ENCODE peak calls at places on chromosome 20, in nine cellular contexts. P, J, M, K, S, T, W, H and V are unnamed samples.

GRCh38 chr20:31747640-31748039 is 8.6 kb downstream of the TPX2 start:
- DNase-seq in P (no peak), J (no peak), M (no peak), K (peak; percentile 8), S (no peak), T (peak; percentile 50), W (peak; percentile 82), H (no peak), V (no peak)

GRCh38 chr20:11429168-11429567 is 488.5 kb upstream of the BTBD3 start:
- DNase-seq in P (no peak), J (no peak), M (no peak), K (no peak), S (no peak), T (no peak), W (no peak), H (no peak), V (peak; percentile 17)

GRCh38 chr20:18224968-18225568 is 63.3 kb upstream of the ZNF133 start:
- DNase-seq in P (no peak), J (peak; percentile 9), M (peak; percentile 71), K (peak; percentile 20), S (no peak), T (peak; percentile 63), W (peak; percentile 48), H (no peak), V (peak; percentile 91)

GRCh38 chr20:45857836-45858250 is 429 bp downstream of the ZSWIM3 start:
- DNase-seq in P (no peak), J (no peak), M (peak; percentile 65), K (no peak), S (no peak), T (peak; percentile 39), W (no peak), H (no peak), V (no peak)

GRCh38 chr20:42740191-42740870 is 449.4 kb downstream of the PTPRT start:
- DNase-seq in P (no peak), J (no peak), M (no peak), K (peak; percentile 22), S (no peak), T (no peak), W (no peak), H (no peak), V (no peak)

GRCh38 chr20:46634528-46634927 is 16.7 kb downstream of the SLC13A3 start:
- DNase-seq in P (no peak), J (peak; percentile 77), M (no peak), K (no peak), S (no peak), T (no peak), W (no peak), H (no peak), V (no peak)

GRCh38 chr20:6877633-6878032 is 110.1 kb downstream of the BMP2 start:
- DNase-seq in P (no peak), J (no peak), M (no peak), K (no peak), S (no peak), T (no peak), W (no peak), H (no peak), V (no peak)

GRCh38 chr20:36827541-36828279 is 48.2 kb upstream of the TLDC2 start:
- DNase-seq in P (no peak), J (no peak), M (no peak), K (peak; percentile 50), S (no peak), T (no peak), W (peak; percentile 38), H (no peak), V (no peak)

GRCh38 chr20:5652626-5653573 is 97.3 kb upstream of the SHLD1 start:
- DNase-seq in P (no peak), J (no peak), M (peak; percentile 83), K (no peak), S (no peak), T (peak; percentile 84), W (peak; percentile 20), H (no peak), V (peak; percentile 88)

GRCh38 chr20:48912065-48912464 is 9.4 kb upstream of the ARFGEF2 start:
- DNase-seq in P (no peak), J (no peak), M (no peak), K (no peak), S (no peak), T (no peak), W (no peak), H (peak; percentile 81), V (no peak)
- TF ChIP-seq CTCF in P (no peak), J (no peak), M (no peak), K (no peak), S (no peak), T (no peak), W (no peak), H (no peak), V (no peak)

DNA sequence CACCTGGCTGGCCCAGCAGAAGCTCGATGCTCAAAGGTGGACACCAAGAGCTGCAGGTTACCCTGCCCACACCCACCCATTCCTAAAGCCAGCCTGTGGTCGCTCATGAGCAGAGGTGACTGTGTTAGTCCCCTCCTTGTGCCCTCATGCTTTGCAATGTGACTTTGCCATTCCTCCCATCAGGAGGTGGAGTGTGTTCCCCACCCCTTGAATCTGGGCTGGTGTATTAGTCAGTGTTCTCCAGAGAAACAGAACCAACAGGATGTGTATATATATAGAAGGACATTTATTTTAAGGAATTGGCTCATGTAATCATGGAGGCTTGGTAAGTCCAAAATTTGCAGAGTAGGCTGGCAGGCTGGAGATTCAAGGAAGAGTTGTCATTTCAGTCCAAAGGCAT is 54.4 kb upstream of the RNF24 start:
- DNase-seq in P (no peak), J (no peak), M (no peak), K (no peak), S (no peak), T (no peak), W (peak; percentile 37), H (peak; percentile 30), V (peak; percentile 53)
- TF ChIP-seq CTCF in P (no peak), J (no peak), M (no peak), K (no peak), S (no peak), T (no peak), W (no peak), H (no peak), V (no peak)

DNA sequence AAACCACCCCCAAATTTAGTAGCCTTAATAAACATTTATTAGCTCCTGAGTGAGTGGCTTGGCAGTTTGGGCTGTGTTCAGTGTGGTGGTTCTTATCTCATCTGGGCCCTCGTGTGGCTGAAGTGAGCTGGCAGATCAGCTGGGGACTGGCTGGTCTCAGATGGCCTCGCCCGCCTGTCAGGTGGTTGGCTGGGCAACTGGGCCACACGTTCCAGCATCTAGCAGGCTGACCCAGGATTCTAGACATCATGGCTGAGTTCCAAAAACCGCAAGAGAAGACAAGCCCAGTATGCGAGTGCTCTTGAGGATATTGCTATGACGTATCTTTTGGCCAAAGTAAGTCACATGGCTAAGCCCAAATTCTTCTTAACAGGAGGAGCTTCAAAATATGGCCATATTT is 28.9 kb downstream of the EIF2S2 start:
- DNase-seq in P (peak; percentile 52), J (peak; percentile 85), M (peak; percentile 96), K (peak; percentile 84), S (no peak), T (peak; percentile 95), W (peak; percentile 94), H (no peak), V (peak; percentile 96)
- TF ChIP-seq CTCF in P (no peak), J (no peak), M (peak; percentile 71), K (no peak), S (no peak), T (peak; percentile 23), W (peak; percentile 21), H (no peak), V (no peak)

GRCh38 chr20:34834459-34834893 is 9.0 kb upstream of the NCOA6 start:
- DNase-seq in P (no peak), J (no peak), M (peak; percentile 64), K (no peak), S (peak; percentile 68), T (peak; percentile 60), W (peak; percentile 41), H (no peak), V (peak; percentile 46)
- TF ChIP-seq CTCF in P (peak; percentile 34), J (peak; percentile 15), M (peak; percentile 61), K (peak; percentile 51), S (no peak), T (peak; percentile 34), W (peak; percentile 42), H (peak; percentile 53), V (peak; percentile 42)

GRCh38 chr20:57179265-57179664 is 87.2 kb downstream of the BMP7 start:
- DNase-seq in P (no peak), J (no peak), M (peak; percentile 88), K (no peak), S (peak; percentile 65), T (no peak), W (peak; percentile 7), H (no peak), V (peak; percentile 88)

GRCh38 chr20:57180385-57180784 is 86.1 kb downstream of the BMP7 start:
- DNase-seq in P (no peak), J (no peak), M (no peak), K (no peak), S (no peak), T (no peak), W (no peak), H (no peak), V (no peak)

GRCh38 chr20:57178582-57179112 is 87.8 kb downstream of the BMP7 start:
- DNase-seq in P (no peak), J (no peak), M (no peak), K (no peak), S (no peak), T (no peak), W (no peak), H (no peak), V (peak; percentile 13)

GRCh38 chr20:57181639-57182038 is 84.8 kb downstream of the BMP7 start:
- DNase-seq in P (no peak), J (no peak), M (no peak), K (no peak), S (no peak), T (no peak), W (no peak), H (no peak), V (no peak)

DNA sequence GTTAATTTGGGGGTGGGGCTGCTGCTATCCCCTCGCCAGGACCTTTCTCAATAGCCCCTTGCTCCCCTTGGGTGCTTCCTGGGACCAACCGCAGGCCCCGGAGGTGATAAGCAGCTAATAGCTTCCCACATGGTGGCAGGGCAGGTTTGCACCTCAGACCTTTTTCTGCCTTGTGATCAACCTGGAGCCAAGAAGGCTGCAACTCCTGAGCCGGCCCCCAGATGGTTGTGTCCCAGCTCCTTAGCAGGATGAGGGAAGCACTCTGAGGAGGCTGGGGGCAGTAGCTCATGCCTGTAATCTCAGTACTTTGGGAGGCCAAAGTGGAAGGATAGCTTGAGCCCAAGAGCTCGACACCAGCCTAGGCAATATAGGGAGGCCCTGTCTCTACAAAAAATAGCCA is 85.5 kb downstream of the BMP7 start:
- DNase-seq in P (no peak), J (peak; percentile 36), M (peak; percentile 35), K (no peak), S (no peak), T (no peak), W (no peak), H (no peak), V (no peak)
- TF ChIP-seq CTCF in P (no peak), J (no peak), M (no peak), K (no peak), S (no peak), T (no peak), W (no peak), H (no peak), V (no peak)

GRCh38 chr20:14453259-14453658 is 115.8 kb upstream of the FLRT3 start:
- DNase-seq in P (no peak), J (no peak), M (no peak), K (no peak), S (no peak), T (no peak), W (no peak), H (no peak), V (no peak)
- TF ChIP-seq CTCF in P (no peak), J (no peak), M (no peak), K (no peak), S (no peak), T (no peak), W (no peak), H (no peak), V (no peak)

GRCh38 chr20:21520702-21521595 is 7.1 kb upstream of the NKX2-2 start:
- DNase-seq in P (no peak), J (no peak), M (no peak), K (no peak), S (no peak), T (peak; percentile 6), W (peak; percentile 15), H (no peak), V (no peak)
- TF ChIP-seq CTCF in P (no peak), J (no peak), M (no peak), K (no peak), S (no peak), T (no peak), W (no peak), H (no peak), V (no peak)